ENCODE peak calls at places on chromosomes 12 and 14, in six cellular contexts. Y, U, X, V, M and B are unnamed samples.

GRCh38 chr12:31118831-31119530 is 45.3 kb downstream of the DDX11 start:
- DNase-seq in Y (no peak), U (no peak), X (no peak), V (peak), M (peak), B (no peak)

GRCh38 chr12:120468271-120468845 is 1.2 kb downstream of the SRSF9 start:
- DNase-seq in Y (peak), U (no peak), X (no peak), V (peak), M (peak), B (peak)

GRCh38 chr12:130086248-130086647 is 76.0 kb upstream of the FZD10 start:
- DNase-seq in Y (no peak), U (no peak), X (no peak), V (no peak), M (no peak), B (no peak)

GRCh38 chr12:128267246-128267622 is 264 bp downstream of the TMEM132C start:
- DNase-seq in Y (no peak), U (no peak), X (no peak), V (no peak), M (no peak), B (no peak)

GRCh38 chr12:71447691-71448660 is 8.4 kb downstream of the LGR5 start:
- DNase-seq in Y (no peak), U (no peak), X (no peak), V (no peak), M (no peak), B (no peak)

GRCh38 chr14:64463198-64463597 is 2.1 kb upstream of the AKAP5 start:
- DNase-seq in Y (no peak), U (no peak), X (no peak), V (no peak), M (no peak), B (no peak)

GRCh38 chr14:68730811-68731425 is 61.9 kb downstream of the ZFP36L1 start:
- DNase-seq in Y (no peak), U (no peak), X (no peak), V (no peak), M (no peak), B (no peak)

GRCh38 chr12:128644664-128645296 is 179.0 kb downstream of the SLC15A4 start:
- DNase-seq in Y (no peak), U (no peak), X (no peak), V (peak), M (no peak), B (no peak)

GRCh38 chr12:110733089-110733715 is 9.5 kb downstream of the PPP1CC start:
- DNase-seq in Y (no peak), U (no peak), X (no peak), V (no peak), M (no peak), B (no peak)

DNA sequence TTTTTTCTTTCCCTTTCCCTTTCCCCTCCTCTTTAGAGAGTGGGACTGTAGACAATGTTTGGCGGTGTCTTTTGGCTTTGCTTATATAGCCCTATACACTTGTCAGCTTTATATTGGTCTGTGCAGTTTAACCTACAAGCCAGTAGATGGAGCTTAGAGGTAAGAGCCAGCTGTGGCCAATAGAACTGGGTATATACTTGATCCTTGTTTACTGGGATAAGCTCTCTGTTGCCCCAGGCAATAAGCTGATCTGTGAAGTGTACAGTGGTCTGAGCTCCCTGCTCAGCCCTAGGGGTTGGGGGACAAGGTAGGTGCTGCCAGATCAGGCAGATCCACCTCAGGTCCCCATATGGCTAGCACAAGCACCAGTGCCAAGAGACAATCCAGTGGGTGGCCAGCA is 434.1 kb downstream of the NOVA1 start:
- DNase-seq in Y (no peak), U (no peak), X (no peak), V (no peak), M (no peak), B (no peak)
- TF ChIP-seq CTCF in Y (no peak), U (no peak), X (peak), V (no peak), M (no peak), B (no peak)

DNA sequence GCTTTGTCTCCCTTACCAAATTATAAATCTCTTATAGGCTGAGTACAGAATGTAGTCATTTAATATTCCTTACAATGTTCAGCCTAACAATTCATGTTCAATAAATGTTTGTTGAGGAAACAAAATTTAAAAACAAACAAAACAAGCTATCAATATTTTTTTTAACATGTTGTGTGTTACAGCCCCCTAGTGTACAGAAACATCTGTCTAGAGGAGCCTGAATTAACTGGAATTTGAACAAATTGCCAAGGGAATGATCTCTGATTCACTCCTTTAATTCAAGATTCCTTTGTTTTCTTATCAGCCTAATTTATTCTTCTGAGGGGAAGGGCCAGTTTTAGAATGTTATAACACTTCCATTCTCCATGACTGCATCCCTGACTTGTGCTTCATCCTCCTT is 127.1 kb downstream of the CMAS start:
- DNase-seq in Y (no peak), U (no peak), X (no peak), V (no peak), M (no peak), B (no peak)
- TF ChIP-seq CTCF in Y (no peak), U (no peak), X (no peak), V (no peak), M (peak), B (no peak)

DNA sequence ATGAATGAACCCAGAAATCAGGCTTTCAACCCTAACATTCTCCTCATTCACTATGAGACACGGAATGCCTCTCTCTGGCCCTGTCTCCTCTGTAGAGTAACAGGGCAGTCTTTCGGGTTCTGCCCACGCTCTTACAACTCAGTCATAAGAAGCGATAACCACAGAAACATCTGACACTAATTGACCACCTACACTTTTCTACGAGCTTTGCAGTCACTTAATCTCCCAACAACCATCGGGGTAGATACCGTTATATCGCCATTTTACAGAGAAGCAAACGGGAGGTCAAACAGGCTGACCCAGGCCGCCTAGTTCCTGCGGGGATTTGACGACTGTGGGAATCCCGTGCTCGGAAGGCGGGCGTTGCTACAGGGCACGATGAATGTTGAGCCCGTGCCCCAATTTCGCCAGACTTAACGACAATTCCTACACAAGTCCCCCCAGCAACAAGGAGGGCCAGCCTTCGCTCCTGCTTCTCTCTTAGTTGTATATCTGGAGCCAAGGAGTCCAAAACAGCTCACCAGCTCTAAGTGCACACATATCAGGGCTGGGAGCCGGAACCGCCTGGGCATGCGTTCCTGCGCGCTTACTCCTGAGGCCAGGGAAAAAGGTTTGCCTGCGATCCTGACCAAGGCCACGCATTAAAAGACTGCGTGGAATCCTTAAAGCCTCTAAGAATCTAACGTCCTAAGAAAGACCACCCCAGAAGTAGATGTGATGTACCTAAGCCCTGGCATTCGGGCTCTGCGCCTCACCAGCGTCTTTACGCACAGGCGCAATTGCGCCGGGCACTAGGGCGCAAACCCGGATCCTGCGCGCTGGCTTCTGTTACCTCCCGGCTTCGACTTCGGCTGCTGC is 38.7 kb upstream of the TBX5 start:
- DNase-seq in Y (no peak), U (no peak), X (no peak), V (peak), M (no peak), B (no peak)
- TF ChIP-seq CTCF in Y (no peak), U (no peak), X (no peak), V (no peak), M (no peak), B (no peak)

GRCh38 chr12:10636124-10636523 is 22.7 kb upstream of the MAGOHB start:
- DNase-seq in Y (no peak), U (no peak), X (no peak), V (no peak), M (no peak), B (no peak)
- TF ChIP-seq CTCF in Y (no peak), U (no peak), X (no peak), V (no peak), M (no peak), B (no peak)

GRCh38 chr12:62006076-62006732 is 254.0 kb upstream of the USP15 start:
- DNase-seq in Y (no peak), U (no peak), X (no peak), V (peak), M (no peak), B (no peak)
- TF ChIP-seq CTCF in Y (no peak), U (peak), X (peak), V (peak), M (peak), B (no peak)

DNA sequence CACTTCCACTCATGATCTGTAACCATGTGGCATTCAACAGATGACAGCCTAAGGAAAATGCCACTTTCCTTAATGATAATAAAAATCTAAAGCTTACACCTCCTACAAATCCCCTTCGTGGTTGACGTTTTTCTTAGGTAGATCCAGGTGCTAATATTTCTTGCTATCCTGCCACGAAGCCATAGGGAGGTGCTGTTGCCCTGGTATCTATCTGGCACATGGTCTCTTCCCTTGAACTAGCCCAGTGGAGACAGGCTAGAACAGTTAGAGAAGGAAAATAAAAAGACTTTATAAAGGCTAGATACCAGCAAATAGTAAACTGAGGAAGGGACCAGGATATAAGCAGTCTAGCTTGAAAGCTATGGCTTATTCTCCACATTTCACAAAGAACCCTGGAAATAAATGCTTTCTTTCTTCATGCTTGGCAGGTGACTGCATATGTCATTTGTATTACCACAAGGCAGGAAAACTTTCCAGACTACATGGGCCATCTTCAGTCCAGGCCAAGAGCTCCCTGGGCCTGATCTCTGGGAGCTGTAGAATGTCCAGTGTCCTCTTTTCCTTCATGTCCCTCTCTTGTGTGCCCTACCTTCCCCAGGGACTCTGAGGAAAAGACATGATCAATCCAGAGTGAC is 15.3 kb downstream of the SPIC start:
- DNase-seq in Y (no peak), U (no peak), X (no peak), V (peak), M (no peak), B (no peak)
- TF ChIP-seq CTCF in Y (no peak), U (no peak), X (peak), V (peak), M (peak), B (no peak)

DNA sequence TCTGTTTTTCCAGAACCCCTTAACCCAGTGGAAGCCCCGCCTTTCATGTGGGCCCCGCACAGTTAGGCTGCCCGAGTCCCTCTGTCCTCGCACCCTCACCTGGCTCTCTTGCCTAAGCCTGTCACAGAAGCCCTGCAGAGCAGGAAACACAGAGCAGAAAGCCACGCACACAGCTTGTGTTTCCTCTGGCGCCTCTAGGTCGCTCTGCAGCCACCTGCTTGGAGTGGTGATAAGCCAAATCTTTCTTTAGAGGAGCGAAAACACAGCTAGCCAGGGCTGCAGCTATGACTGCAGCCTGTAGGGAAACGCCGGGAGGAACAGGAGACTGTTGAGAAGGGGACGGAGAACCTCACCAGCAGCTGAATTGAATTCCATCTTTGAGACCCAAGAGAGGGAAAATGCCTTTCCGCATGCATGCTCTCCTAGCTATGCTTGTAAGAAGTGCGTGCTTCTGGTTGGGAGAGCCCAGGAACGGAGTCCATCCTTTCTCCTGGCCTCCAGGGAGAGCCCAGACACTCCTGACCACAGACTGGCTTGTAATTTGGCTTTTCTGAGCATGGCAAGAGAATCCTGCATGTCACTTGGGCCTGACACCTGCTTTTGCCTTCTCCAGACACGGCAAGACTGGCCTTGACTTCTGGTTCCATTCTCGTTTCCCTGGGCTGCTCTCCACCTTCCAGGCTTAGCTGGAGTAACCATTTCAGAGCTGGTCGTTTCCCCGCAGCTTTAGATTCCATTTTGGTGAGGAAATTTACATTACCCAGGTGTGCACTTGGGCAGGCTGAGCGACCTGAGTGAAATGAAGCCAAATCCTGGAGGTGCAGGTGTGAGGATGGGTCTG is 301.6 kb downstream of the CACNA1C start:
- DNase-seq in Y (no peak), U (no peak), X (no peak), V (no peak), M (no peak), B (no peak)
- TF ChIP-seq CTCF in Y (no peak), U (peak), X (no peak), V (no peak), M (no peak), B (no peak)

GRCh38 chr14:102158797-102159196 is 19.1 kb downstream of the WDR20 start:
- DNase-seq in Y (no peak), U (no peak), X (no peak), V (no peak), M (no peak), B (no peak)
- TF ChIP-seq CTCF in Y (no peak), U (no peak), X (no peak), V (no peak), M (no peak), B (no peak)

GRCh38 chr12:69885656-69886055 is 60.6 kb downstream of the MYRFL start:
- DNase-seq in Y (no peak), U (no peak), X (no peak), V (no peak), M (no peak), B (no peak)

GRCh38 chr12:69881771-69882170 is 56.7 kb downstream of the MYRFL start:
- DNase-seq in Y (no peak), U (no peak), X (no peak), V (no peak), M (no peak), B (no peak)

GRCh38 chr12:69884386-69884785 is 59.4 kb downstream of the MYRFL start:
- DNase-seq in Y (no peak), U (no peak), X (no peak), V (no peak), M (no peak), B (no peak)

GRCh38 chr12:69879007-69879960 is 54.3 kb downstream of the MYRFL start:
- DNase-seq in Y (peak), U (peak), X (no peak), V (peak), M (peak), B (peak)

GRCh38 chr12:69880566-69880965 is 55.5 kb downstream of the MYRFL start:
- DNase-seq in Y (no peak), U (no peak), X (no peak), V (no peak), M (no peak), B (no peak)
- TF ChIP-seq CTCF in Y (no peak), U (no peak), X (no peak), V (no peak), M (no peak), B (no peak)